ENCODE peak calls at places on chromosomes 6 and 20, in seven cellular contexts. L is GM20000; C is AG04450; S is HL-60; Q is HFFc6; J is nephron progenitor cell; D is CD4-positive, alpha-beta T cell. K is an unnamed sample.

GRCh38 chr6:10529231-10529801 is 8.2 kb downstream of the GCNT2 start:
- DNase-seq in Q (no peak), J (no peak), S (no peak), C (no peak), L (no peak), D (no peak), K (no peak)

GRCh38 chr6:38797391-38797790 is 82.3 kb downstream of the DNAH8 start:
- DNase-seq in D (no peak), J (no peak), S (no peak), C (no peak), L (no peak), Q (no peak), K (no peak)

GRCh38 chr6:315921-316752 is 23.9 kb downstream of the DUSP22 start:
- DNase-seq in D (no peak), C (no peak), S (no peak), L (peak; percentile 75), J (no peak), Q (no peak), K (peak; percentile 71)

GRCh38 chr6:26520088-26520839 is 17.9 kb upstream of the HMGN4 start:
- DNase-seq in L (no peak), S (no peak), C (no peak), J (peak; percentile 47), Q (no peak), D (no peak), K (peak; percentile 43)

GRCh38 chr6:159572344-159573120 is 120.5 kb downstream of the SOD2 start:
- DNase-seq in C (no peak), S (no peak), J (no peak), D (no peak), L (no peak), Q (no peak), K (no peak)

GRCh38 chr20:24672886-24673677 is 203.7 kb downstream of the SYNDIG1 start:
- DNase-seq in D (no peak), Q (peak; percentile 97), C (peak; percentile 90), S (no peak), L (no peak), J (no peak), K (no peak)

GRCh38 chr6:166767191-166767590 is 140.1 kb upstream of the RPS6KA2 start:
- DNase-seq in L (no peak), D (no peak), S (no peak), Q (no peak), C (no peak), J (no peak), K (no peak)

GRCh38 chr20:9408422-9409300 is 105.7 kb upstream of the LAMP5 start:
- DNase-seq in Q (peak; percentile 55), J (no peak), C (no peak), S (no peak), L (no peak), D (no peak), K (no peak)

GRCh38 chr20:50729925-50730764 is 1.2 kb upstream of the PARD6B start:
- DNase-seq in S (no peak), J (no peak), L (no peak), Q (peak; percentile 51), D (no peak), C (no peak), K (no peak)

GRCh38 chr20:3836132-3836531 is 10.5 kb upstream of the MAVS start:
- DNase-seq in Q (no peak), D (no peak), L (no peak), C (no peak), S (no peak), J (no peak), K (no peak)

GRCh38 chr20:10658051-10658823 is 15.6 kb downstream of the JAG1 start:
- DNase-seq in L (no peak), S (no peak), J (no peak), C (no peak), Q (no peak), D (no peak), K (no peak)

GRCh38 chr20:13205848-13206434 is 15.1 kb upstream of the ISM1 start:
- DNase-seq in L (no peak), Q (no peak), J (no peak), C (no peak), S (no peak), D (no peak), K (no peak)

GRCh38 chr6:37033255-37033654 is 27.8 kb downstream of the FGD2 start:
- DNase-seq in C (no peak), J (no peak), D (no peak), Q (no peak), L (no peak), S (no peak), K (peak; percentile 68)

GRCh38 chr6:130945401-130945919 is 117.6 kb downstream of the EPB41L2 start:
- DNase-seq in Q (no peak), S (no peak), D (no peak), L (no peak), J (no peak), C (no peak), K (no peak)

GRCh38 chr20:57001126-57001767 is 265.2 kb downstream of the BMP7 start:
- DNase-seq in L (no peak), D (no peak), Q (no peak), C (no peak), J (no peak), S (no peak), K (no peak)

GRCh38 chr20:58640446-58640845 is 10.6 kb upstream of the STX16 start:
- DNase-seq in C (no peak), S (no peak), D (no peak), Q (peak; percentile 68), J (no peak), L (no peak), K (no peak)

GRCh38 chr6:3769610-3770009 is 18.1 kb upstream of the PXDC1 start:
- DNase-seq in L (no peak), J (no peak), C (no peak), Q (no peak), S (no peak), D (no peak), K (no peak)

GRCh38 chr20:53403029-53403428 is 190.6 kb downstream of the ZNF217 start:
- DNase-seq in S (no peak), Q (no peak), J (no peak), D (no peak), L (no peak), C (no peak), K (no peak)

DNA sequence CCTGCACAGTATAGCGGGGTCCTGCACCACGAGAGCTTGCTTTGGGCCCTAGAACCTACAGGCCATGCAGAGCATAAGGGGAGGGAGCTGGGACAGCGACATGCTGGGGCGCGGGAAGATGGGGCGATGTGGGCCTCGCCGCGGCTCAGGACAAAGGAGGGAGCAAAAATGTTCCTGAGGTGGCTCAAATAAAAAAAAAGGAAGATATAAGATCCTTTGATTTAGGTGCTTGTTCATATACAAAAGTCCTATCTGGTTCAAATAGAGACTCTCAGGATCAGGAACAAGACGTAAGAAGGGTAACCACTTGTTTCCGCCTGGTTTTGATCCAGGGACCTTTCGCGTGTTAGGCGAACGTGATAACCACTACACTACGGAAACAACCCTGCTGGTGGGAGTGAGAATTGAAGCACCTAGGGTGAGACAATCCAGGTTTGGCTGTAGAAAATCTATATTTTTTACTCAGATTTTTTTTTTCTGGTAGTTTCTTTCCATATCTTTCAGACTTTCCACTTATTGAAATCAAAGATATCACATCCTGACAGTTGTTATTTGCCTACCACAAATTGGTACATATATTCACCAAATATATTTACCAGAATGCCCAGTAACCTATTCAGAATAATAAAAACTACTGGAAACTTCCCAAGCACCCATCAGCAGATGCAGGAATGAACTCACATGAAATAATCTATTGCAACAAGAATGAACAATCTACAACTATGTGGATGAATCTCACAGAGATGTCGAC is 177.9 kb upstream of the ZNF184 start:
- DNase-seq in J (peak; percentile 79), S (peak; percentile 58), D (no peak), L (peak; percentile 77), C (no peak), Q (peak; percentile 63), K (peak; percentile 79)
- TF ChIP-seq CTCF in J (peak; percentile 48), S (no peak), D (no peak), L (no peak), C (peak; percentile 5), Q (peak; percentile 57), K (no peak)

GRCh38 chr20:20367681-20368413 is at the start of gene INSM1:
- DNase-seq in S (no peak), Q (no peak), D (no peak), C (no peak), J (peak; percentile 35), L (peak; percentile 65), K (peak; percentile 53)

GRCh38 chr20:20368414-20369352 is 779 bp downstream of the INSM1 start:
- DNase-seq in Q (no peak), C (no peak), D (no peak), J (peak; percentile 44), S (no peak), L (peak; percentile 71), K (peak; percentile 55)

GRCh38 chr20:20371133-20371532 is 3.2 kb downstream of the INSM1 start:
- DNase-seq in Q (no peak), J (no peak), L (no peak), D (no peak), C (no peak), S (no peak), K (no peak)

GRCh38 chr20:20370087-20370575 is 2.2 kb downstream of the INSM1 start:
- DNase-seq in C (no peak), J (no peak), Q (no peak), S (no peak), L (no peak), D (no peak), K (no peak)

GRCh38 chr20:20369353-20370086 is 1.6 kb downstream of the INSM1 start:
- DNase-seq in D (no peak), L (peak; percentile 55), J (peak; percentile 23), S (no peak), C (no peak), Q (no peak), K (peak; percentile 51)
- TF ChIP-seq CTCF in D (no peak), L (no peak), J (no peak), S (no peak), C (no peak), Q (no peak), K (no peak)

DNA sequence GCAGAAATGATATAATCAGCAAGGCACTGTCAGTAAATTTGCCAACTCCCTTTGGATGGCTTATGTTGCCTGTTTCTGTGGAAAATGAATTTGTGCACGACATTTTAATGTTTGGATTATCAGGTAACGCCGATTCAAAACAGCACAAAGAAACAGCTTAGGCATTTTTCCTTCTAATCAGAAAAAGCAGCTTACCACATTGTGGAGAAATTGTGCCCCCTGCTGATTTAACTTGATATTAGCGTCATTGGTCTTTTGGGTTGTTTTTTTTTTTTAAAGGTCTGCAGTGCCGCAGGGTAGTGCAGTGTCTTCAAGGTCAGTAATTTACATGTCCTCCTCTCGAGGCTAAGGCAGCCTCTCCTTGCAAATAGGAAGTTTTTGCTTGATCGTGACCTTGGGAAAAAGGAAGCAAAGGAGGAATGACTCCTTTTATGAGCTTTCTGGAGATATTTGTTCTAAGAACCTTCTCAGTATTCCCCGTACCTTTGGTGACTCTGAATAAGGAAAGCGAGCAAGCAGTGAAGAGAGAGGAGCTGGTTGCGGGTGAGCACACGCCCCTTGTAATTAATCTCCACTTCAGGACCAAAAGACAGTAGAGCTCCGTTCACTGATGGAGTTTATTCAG is 79.1 kb downstream of the ELOVL4 start:
- DNase-seq in L (peak; percentile 56), C (peak; percentile 39), S (peak; percentile 53), J (peak; percentile 34), Q (peak; percentile 62), D (no peak), K (peak; percentile 52)
- TF ChIP-seq CTCF in L (peak; percentile 42), C (peak; percentile 72), S (peak; percentile 41), J (peak; percentile 65), Q (peak; percentile 88), D (peak; percentile 66), K (peak; percentile 40)

DNA sequence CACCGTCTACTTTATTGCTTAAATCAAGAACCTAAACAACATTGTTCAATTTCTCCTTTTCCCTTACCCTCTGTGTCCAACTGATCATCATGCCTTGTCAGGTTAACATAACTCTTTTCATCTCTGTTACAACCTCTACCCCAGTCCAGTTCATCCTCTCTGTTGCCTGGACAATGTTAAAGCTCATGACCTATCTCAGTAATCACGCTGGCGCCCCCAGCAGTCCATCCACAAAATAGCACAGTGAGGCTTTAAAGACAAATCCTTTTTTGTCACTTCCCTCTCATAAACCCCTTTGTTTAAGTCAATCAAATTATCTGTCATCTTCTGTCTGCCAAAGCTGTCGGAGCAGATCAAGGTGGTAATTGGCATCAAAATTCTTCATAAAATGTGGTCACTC is 140.1 kb downstream of the QKI start:
- DNase-seq in D (peak; percentile 40), S (peak; percentile 57), Q (peak; percentile 46), J (peak; percentile 20), C (no peak), L (peak; percentile 27), K (peak; percentile 29)
- TF ChIP-seq CTCF in D (peak; percentile 40), S (peak; percentile 37), Q (peak; percentile 86), J (peak; percentile 24), C (peak; percentile 60), L (peak; percentile 21), K (peak; percentile 22)

K was measured in GM13976.